ENCODE peak calls at places on chromosomes 7 and 10, in eight cellular contexts. Y, W, N, H, U, D, B and M are unnamed samples.
A peak's percentile ranks its signal among the peaks of the same experiment; 100 is the strongest.

GRCh38 chr7:30654296-30655090 is 27.8 kb downstream of the CRHR2 start:
- DNase-seq in U (no peak), W (no peak), Y (no peak), D (no peak), N (no peak), H (no peak), B (no peak), M (no peak)

GRCh38 chr7:10803720-10804119 is 170.0 kb upstream of the PHF14 start:
- DNase-seq in B (no peak), Y (no peak), W (no peak), U (peak; percentile 30), N (no peak), D (no peak), H (no peak), M (no peak)

GRCh38 chr10:62614389-62615157 is 189.9 kb upstream of the ADO start:
- DNase-seq in H (peak; percentile 91), N (no peak), U (no peak), B (no peak), W (no peak), Y (peak; percentile 99), D (no peak), M (peak; percentile 39)

GRCh38 chr7:3721422-3721821 is 420.4 kb downstream of the SDK1 start:
- DNase-seq in H (no peak), U (no peak), N (no peak), Y (no peak), W (no peak), D (no peak), B (no peak), M (no peak)

GRCh38 chr10:62171791-62172190 is 96.9 kb downstream of the RTKN2 start:
- DNase-seq in N (no peak), W (no peak), D (no peak), H (no peak), Y (peak; percentile 81), B (no peak), U (no peak), M (no peak)

GRCh38 chr7:132251327-132251659 is 325.0 kb downstream of the PLXNA4 start:
- DNase-seq in H (no peak), W (no peak), N (peak; percentile 89), B (no peak), D (peak; percentile 44), U (no peak), Y (peak; percentile 79), M (no peak)

GRCh38 chr10:126314848-126315247 is 73.4 kb downstream of the ADAM12 start:
- DNase-seq in U (no peak), D (no peak), H (no peak), B (no peak), N (no peak), Y (no peak), W (no peak), M (no peak)

GRCh38 chr7:32115831-32116230 is 45.6 kb upstream of the PDE1C start:
- DNase-seq in U (no peak), N (no peak), H (peak; percentile 52), W (no peak), Y (peak; percentile 81), D (no peak), B (no peak), M (peak; percentile 38)

GRCh38 chr10:101935431-101935830 is 91.8 kb upstream of the KCNIP2 start:
- DNase-seq in D (no peak), W (no peak), N (no peak), Y (no peak), H (no peak), B (no peak), U (no peak), M (peak; percentile 27)

GRCh38 chr7:105011771-105012502 is 2.1 kb upstream of the KMT2E start:
- DNase-seq in W (no peak), N (no peak), U (no peak), H (peak; percentile 54), B (no peak), Y (no peak), D (no peak), M (peak; percentile 39)

GRCh38 chr7:138352570-138353461 is 107.2 kb upstream of the TRIM24 start:
- DNase-seq in B (no peak), H (no peak), Y (no peak), D (peak; percentile 34), W (no peak), U (no peak), N (no peak), M (no peak)

GRCh38 chr7:519429-519973 is at the start of gene PDGFA:
- DNase-seq in W (no peak), N (no peak), B (no peak), H (peak; percentile 67), U (peak; percentile 83), Y (peak; percentile 51), D (no peak), M (peak; percentile 78)

GRCh38 chr10:82266438-82266837 is 391.4 kb downstream of the NRG3 start:
- DNase-seq in N (no peak), B (no peak), D (no peak), W (no peak), U (no peak), Y (no peak), H (peak; percentile 1), M (no peak)

GRCh38 chr10:29873941-29874340 is 185.4 kb downstream of the JCAD start:
- DNase-seq in W (no peak), Y (no peak), N (no peak), D (no peak), U (no peak), B (no peak), H (peak; percentile 33), M (no peak)

GRCh38 chr7:81624021-81624630 is 145.7 kb downstream of the HGF start:
- DNase-seq in U (no peak), D (no peak), H (no peak), W (no peak), Y (peak; percentile 9), B (no peak), N (no peak), M (no peak)

GRCh38 chr7:20787658-20788057 is 972 bp upstream of the SP8 start:
- DNase-seq in U (no peak), W (no peak), N (no peak), D (no peak), B (no peak), H (no peak), Y (no peak), M (no peak)

GRCh38 chr7:380724-381210 is 90.8 kb downstream of the FOXL3 start:
- DNase-seq in U (peak; percentile 36), W (no peak), N (peak; percentile 11), H (no peak), Y (no peak), B (no peak), D (peak; percentile 26), M (no peak)

GRCh38 chr10:34288634-34289033 is 526.5 kb downstream of the PARD3 start:
- DNase-seq in N (no peak), D (no peak), U (no peak), H (peak; percentile 27), B (no peak), Y (peak; percentile 96), W (peak; percentile 16), M (peak; percentile 59)

GRCh38 chr10:72069751-72070501 is 18.4 kb downstream of the SPOCK2 start:
- DNase-seq in N (no peak), H (peak; percentile 23), Y (no peak), W (no peak), U (no peak), B (peak; percentile 67), D (no peak), M (no peak)

GRCh38 chr7:39811161-39811614 is 138.9 kb upstream of the CDK13 start:
- DNase-seq in W (no peak), N (no peak), H (peak; percentile 77), D (no peak), Y (peak; percentile 56), B (no peak), U (peak; percentile 81), M (peak; percentile 49)

GRCh38 chr10:44378626-44379025 is 6.3 kb downstream of the CXCL12 start:
- DNase-seq in Y (no peak), B (no peak), H (no peak), N (no peak), D (no peak), U (no peak), W (no peak), M (no peak)
- H3K9ac ChIP-seq in Y (no peak overlapping the region), B (no peak overlapping the region), H (no peak overlapping the region), N (no peak overlapping the region), D (no peak overlapping the region), U (no peak overlapping the region), W (no peak overlapping the region), M (no peak overlapping the region)

DNA sequence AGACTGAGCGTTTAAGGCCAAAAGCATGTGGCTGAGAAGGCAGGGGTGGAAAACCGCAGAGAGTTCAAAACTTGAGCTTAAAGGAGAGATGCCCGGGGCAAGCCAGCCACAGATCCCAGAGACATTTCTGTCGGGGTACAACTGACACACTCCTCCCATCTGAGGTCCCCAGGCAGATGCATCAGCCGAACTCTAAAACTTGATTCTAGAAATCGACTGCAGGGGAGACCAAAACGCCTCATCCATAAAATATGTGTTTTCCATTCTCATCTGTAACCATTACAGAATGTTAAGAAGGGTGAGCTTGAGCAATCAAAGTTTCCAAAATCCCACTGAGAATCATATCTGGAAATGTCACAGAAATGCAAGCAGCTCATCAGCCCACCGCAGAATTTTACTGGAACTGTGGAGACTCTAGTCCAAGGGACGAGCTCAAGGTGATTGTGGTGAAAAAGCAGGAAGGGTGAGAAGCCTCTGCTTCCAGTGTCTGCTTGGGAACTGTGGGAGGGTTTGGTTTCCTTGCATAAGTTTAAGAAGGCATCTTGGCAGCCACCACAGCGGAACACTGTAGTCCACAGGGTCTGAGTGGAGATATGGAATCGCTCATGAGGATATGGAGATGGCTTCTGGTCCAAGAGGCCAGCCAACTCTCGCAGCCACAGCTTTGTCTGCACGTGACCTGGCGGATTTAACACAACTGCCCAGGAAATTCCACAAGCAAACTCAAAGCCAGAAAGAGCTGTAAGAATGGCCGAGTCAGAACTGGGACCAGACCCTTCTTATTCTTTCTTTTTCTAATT is 249.2 kb downstream of the SFMBT2 start:
- DNase-seq in W (no peak), U (no peak), N (no peak), B (no peak), D (no peak), Y (no peak), H (no peak), M (no peak)
- H3K9ac ChIP-seq in W (no peak overlapping the region), U (no peak overlapping the region), N (no peak overlapping the region), B (no peak overlapping the region), D (no peak overlapping the region), Y (no peak overlapping the region), H (no peak overlapping the region), M (peak overlapping the region; percentile 72)

GRCh38 chr10:70652761-70653657 is 19.3 kb upstream of the ADAMTS14 start:
- DNase-seq in B (no peak), D (peak; percentile 12), H (peak; percentile 99), U (peak; percentile 45), W (no peak), Y (no peak), N (no peak), M (peak; percentile 88)
- H3K9ac ChIP-seq in B (no peak overlapping the region), D (no peak overlapping the region), H (peak overlapping the region; percentile 73), U (peak overlapping the region; percentile 42), W (no peak overlapping the region), Y (no peak overlapping the region), N (no peak overlapping the region), M (peak overlapping the region; percentile 2)

GRCh38 chr10:60197206-60197605 is 192.5 kb downstream of the ANK3 start:
- DNase-seq in D (no peak), U (no peak), H (no peak), N (no peak), B (no peak), Y (no peak), W (no peak), M (no peak)
- H3K9ac ChIP-seq in D (no peak overlapping the region), U (no peak overlapping the region), H (no peak overlapping the region), N (no peak overlapping the region), B (no peak overlapping the region), Y (no peak overlapping the region), W (no peak overlapping the region), M (no peak overlapping the region)